ENCODE peak calls at places on chromosome 20, in nine cellular contexts. M is lower lobe of right lung, D is LNCaP clone FGC, Q is bronchial epithelial cell, O is left ventricle myocardium inferior, W is fibroblast of the aortic adventitia, T is cardiac muscle cell, H is fibroblast of lung, K is lung. R is an unnamed sample.

GRCh38 chr20:63974402-63975200 is 4.8 kb downstream of the SAMD10 start:
- DNase-seq in M (no peak), D (peak), Q (no peak), O (peak), W (peak), T (no peak), H (peak), K (peak), R (no peak)

GRCh38 chr20:1321654-1321939 is 7.3 kb downstream of the SDCBP2 start:
- DNase-seq in M (no peak), D (no peak), Q (no peak), O (no peak), W (no peak), T (no peak), H (no peak), K (no peak), R (no peak)

GRCh38 chr20:53738039-53738944 is 144.7 kb upstream of the ZNF217 start:
- DNase-seq in M (peak), D (peak), Q (peak), O (peak), W (no peak), T (peak), H (peak), K (peak), R (peak)

GRCh38 chr20:62936996-62937352 is 973 bp upstream of the GID8 start:
- DNase-seq in M (no peak), D (no peak), Q (peak), O (no peak), W (peak), T (no peak), H (peak), K (no peak), R (no peak)

GRCh38 chr20:51985753-51986152 is 183.4 kb upstream of the SALL4 start:
- DNase-seq in M (no peak), D (no peak), Q (no peak), O (no peak), W (no peak), T (no peak), H (no peak), K (no peak), R (no peak)

GRCh38 chr20:45840700-45841198 is 7.2 kb downstream of the SNX21 start:
- DNase-seq in M (no peak), D (no peak), Q (no peak), O (no peak), W (no peak), T (no peak), H (no peak), K (no peak), R (no peak)

GRCh38 chr20:1875169-1875554 is 20.0 kb upstream of the SIRPA start:
- DNase-seq in M (no peak), D (no peak), Q (no peak), O (no peak), W (no peak), T (no peak), H (no peak), K (no peak), R (no peak)

GRCh38 chr20:51616060-51616459 is 73.5 kb upstream of the NFATC2 start:
- DNase-seq in M (no peak), D (no peak), Q (no peak), O (no peak), W (no peak), T (no peak), H (no peak), K (no peak), R (no peak)

GRCh38 chr20:29878777-29879442 is 1378.6 kb upstream of the DEFB115 start:
- DNase-seq in M (peak), D (no peak), Q (no peak), O (no peak), W (no peak), T (no peak), H (no peak), K (no peak), R (no peak)

GRCh38 chr20:33685328-33686007 is 717 bp downstream of the E2F1 start:
- DNase-seq in M (no peak), D (no peak), Q (peak), O (no peak), W (no peak), T (no peak), H (no peak), K (no peak), R (no peak)

GRCh38 chr20:36085686-36086267 is 68.8 kb upstream of the EPB41L1 start:
- DNase-seq in M (peak), D (no peak), Q (peak), O (no peak), W (peak), T (no peak), H (peak), K (peak), R (no peak)

GRCh38 chr20:23147964-23148720 is 62.0 kb upstream of the CD93 start:
- DNase-seq in M (peak), D (no peak), Q (peak), O (no peak), W (peak), T (no peak), H (peak), K (peak), R (peak)

GRCh38 chr20:21702553-21703467 is 2.7 kb upstream of the PAX1 start:
- DNase-seq in M (no peak), D (no peak), Q (no peak), O (peak), W (peak), T (peak), H (peak), K (peak), R (peak)

GRCh38 chr20:53444386-53444785 is 149.3 kb downstream of the ZNF217 start:
- DNase-seq in M (no peak), D (no peak), Q (no peak), O (no peak), W (no peak), T (no peak), H (no peak), K (no peak), R (no peak)

GRCh38 chr20:43911066-43911465 is 3.6 kb upstream of the TOX2 start:
- DNase-seq in M (no peak), D (peak), Q (peak), O (no peak), W (peak), T (no peak), H (peak), K (peak), R (peak)

GRCh38 chr20:36572701-36573102 is 695 bp upstream of the TGIF2 start:
- DNase-seq in M (no peak), D (no peak), Q (peak), O (no peak), W (no peak), T (peak), H (peak), K (no peak), R (no peak)

GRCh38 chr20:8076505-8077498 is 55.3 kb upstream of the PLCB1 start:
- DNase-seq in M (no peak), D (no peak), Q (no peak), O (no peak), W (peak), T (no peak), H (no peak), K (no peak), R (no peak)

GRCh38 chr20:10670521-10671220 is 3.1 kb downstream of the JAG1 start:
- DNase-seq in M (no peak), D (no peak), Q (no peak), O (no peak), W (peak), T (peak), H (peak), K (no peak), R (no peak)

GRCh38 chr20:23622839-23623343 is 14.9 kb downstream of the CST3 start:
- DNase-seq in M (peak), D (no peak), Q (peak), O (peak), W (peak), T (no peak), H (peak), K (peak), R (peak)

GRCh38 chr20:33490023-33490933 is at the start of gene CBFA2T2:
- DNase-seq in M (peak), D (no peak), Q (peak), O (peak), W (peak), T (no peak), H (peak), K (no peak), R (peak)

GRCh38 chr20:2619961-2620595 is 32.4 kb upstream of the NOP56 start:
- DNase-seq in M (no peak), D (no peak), Q (peak), O (no peak), W (peak), T (no peak), H (peak), K (no peak), R (no peak)

GRCh38 chr20:51027396-51027795 is 4.5 kb upstream of the KCNG1 start:
- DNase-seq in M (no peak), D (no peak), Q (no peak), O (no peak), W (no peak), T (no peak), H (no peak), K (no peak), R (no peak)

GRCh38 chr20:7248392-7248992 is 481.0 kb downstream of the BMP2 start:
- DNase-seq in M (no peak), D (no peak), Q (no peak), O (no peak), W (peak), T (no peak), H (no peak), K (no peak), R (no peak)

GRCh38 chr20:19431308-19431685 is 218.9 kb downstream of the SLC24A3 start:
- DNase-seq in M (no peak), D (no peak), Q (no peak), O (no peak), W (no peak), T (no peak), H (no peak), K (no peak), R (no peak)

GRCh38 chr20:53642196-53643030 is 48.8 kb upstream of the ZNF217 start:
- DNase-seq in M (no peak), D (no peak), Q (peak), O (no peak), W (peak), T (peak), H (no peak), K (no peak), R (no peak)

GRCh38 chr20:3932277-3933073 is 43.3 kb downstream of the PANK2 start:
- DNase-seq in M (no peak), D (no peak), Q (no peak), O (no peak), W (peak), T (peak), H (peak), K (no peak), R (no peak)

GRCh38 chr20:63248835-63249591 is 5.2 kb downstream of the NKAIN4 start:
- DNase-seq in M (no peak), D (no peak), Q (no peak), O (no peak), W (no peak), T (no peak), H (no peak), K (no peak), R (no peak)

GRCh38 chr20:33165416-33166055 is 2.4 kb upstream of the BPIFA2 start:
- DNase-seq in M (no peak), D (no peak), Q (no peak), O (no peak), W (no peak), T (no peak), H (no peak), K (no peak), R (no peak)

GRCh38 chr20:35248641-35249475 is 22.4 kb downstream of the MMP24 start:
- DNase-seq in M (no peak), D (no peak), Q (no peak), O (no peak), W (no peak), T (no peak), H (no peak), K (no peak), R (no peak)

DNA sequence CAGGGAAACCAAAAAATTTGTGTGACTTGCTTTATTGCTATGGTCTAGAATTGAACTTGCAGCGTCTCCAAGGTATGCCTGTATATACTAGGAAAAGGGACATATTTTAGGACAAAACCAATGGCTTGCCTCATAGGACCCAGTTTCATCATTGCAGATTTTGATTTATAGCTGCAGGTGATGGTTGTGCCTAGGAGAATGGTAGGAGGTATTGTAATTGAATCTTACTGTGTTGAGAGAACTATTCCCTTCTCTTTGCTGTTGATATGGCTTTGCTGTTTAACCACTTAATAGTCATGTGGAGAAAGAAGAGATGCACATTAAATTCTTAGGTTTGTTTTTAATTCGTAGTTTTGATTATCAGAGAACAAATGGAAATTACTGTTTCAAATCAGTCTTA is 16.4 kb downstream of the DSTN start:
- DNase-seq in M (no peak), D (no peak), Q (no peak), O (no peak), W (no peak), T (no peak), H (no peak), K (no peak), R (no peak)
- H3K4me3 ChIP-seq in M (no peak), D (no peak), Q (no peak), O (no peak), W (no peak), T (no peak), H (no peak), K (no peak), R (no peak)

GRCh38 chr20:47373206-47373722 is 16.8 kb upstream of the ZMYND8 start:
- DNase-seq in M (no peak), D (no peak), Q (no peak), O (no peak), W (no peak), T (no peak), H (no peak), K (no peak), R (no peak)

GRCh38 chr20:47370850-47371782 is 14.6 kb upstream of the ZMYND8 start:
- DNase-seq in M (peak), D (no peak), Q (no peak), O (no peak), W (no peak), T (no peak), H (no peak), K (no peak), R (no peak)

GRCh38 chr20:47370214-47370613 is 13.7 kb upstream of the ZMYND8 start:
- DNase-seq in M (peak), D (no peak), Q (no peak), O (no peak), W (no peak), T (no peak), H (no peak), K (no peak), R (no peak)

GRCh38 chr20:47365023-47365764 is 8.7 kb upstream of the ZMYND8 start:
- DNase-seq in M (no peak), D (no peak), Q (no peak), O (no peak), W (no peak), T (no peak), H (no peak), K (no peak), R (no peak)

GRCh38 chr20:47368301-47368700 is 11.8 kb upstream of the ZMYND8 start:
- DNase-seq in M (no peak), D (no peak), Q (no peak), O (no peak), W (no peak), T (no peak), H (no peak), K (no peak), R (no peak)
- TF ChIP-seq CTCF in M (no peak), D (no peak), Q (no peak), O (no peak), W (no peak), T (no peak), H (no peak), K (no peak), R (no peak)

GRCh38 chr20:31719644-31720485 is 2.8 kb downstream of the BCL2L1 start:
- DNase-seq in M (no peak), D (peak), Q (peak), O (no peak), W (peak), T (no peak), H (no peak), K (peak), R (no peak)

GRCh38 chr20:31717478-31717946 is 5.2 kb downstream of the BCL2L1 start:
- DNase-seq in M (no peak), D (no peak), Q (no peak), O (no peak), W (no peak), T (no peak), H (no peak), K (no peak), R (no peak)

GRCh38 chr20:31720486-31721407 is 1.9 kb downstream of the BCL2L1 start:
- DNase-seq in M (no peak), D (no peak), Q (peak), O (no peak), W (no peak), T (no peak), H (no peak), K (no peak), R (no peak)

GRCh38 chr20:31716818-31717477 is 5.7 kb downstream of the BCL2L1 start:
- DNase-seq in M (no peak), D (no peak), Q (no peak), O (no peak), W (no peak), T (no peak), H (no peak), K (no peak), R (no peak)

GRCh38 chr20:31718952-31719643 is 3.6 kb downstream of the BCL2L1 start:
- DNase-seq in M (no peak), D (peak), Q (peak), O (no peak), W (no peak), T (no peak), H (no peak), K (peak), R (no peak)
- H3K4me3 ChIP-seq in M (peak), D (peak), Q (peak), O (peak), W (peak), T (no peak), H (peak), K (peak), R (no peak)

GRCh38 chr20:57877131-57877784 is 167.4 kb upstream of the PMEPA1 start:
- DNase-seq in M (no peak), D (no peak), Q (no peak), O (no peak), W (no peak), T (peak), H (no peak), K (no peak), R (no peak)
- TF ChIP-seq CTCF in M (no peak), D (no peak), Q (no peak), O (no peak), W (no peak), T (no peak), H (no peak), K (no peak), R (no peak)

GRCh38 chr20:38839563-38839962 is 34.1 kb downstream of the PPP1R16B start:
- DNase-seq in M (no peak), D (no peak), Q (no peak), O (no peak), W (no peak), T (no peak), H (no peak), K (no peak), R (no peak)

GRCh38 chr20:38840053-38840893 is 34.8 kb downstream of the PPP1R16B start:
- DNase-seq in M (no peak), D (no peak), Q (no peak), O (no peak), W (no peak), T (no peak), H (no peak), K (no peak), R (no peak)

GRCh38 chr20:38836991-38837390 is 31.5 kb downstream of the PPP1R16B start:
- DNase-seq in M (no peak), D (no peak), Q (no peak), O (no peak), W (no peak), T (no peak), H (no peak), K (no peak), R (no peak)

GRCh38 chr20:38835792-38836191 is 30.3 kb downstream of the PPP1R16B start:
- DNase-seq in M (no peak), D (no peak), Q (no peak), O (no peak), W (no peak), T (no peak), H (no peak), K (no peak), R (no peak)

DNA sequence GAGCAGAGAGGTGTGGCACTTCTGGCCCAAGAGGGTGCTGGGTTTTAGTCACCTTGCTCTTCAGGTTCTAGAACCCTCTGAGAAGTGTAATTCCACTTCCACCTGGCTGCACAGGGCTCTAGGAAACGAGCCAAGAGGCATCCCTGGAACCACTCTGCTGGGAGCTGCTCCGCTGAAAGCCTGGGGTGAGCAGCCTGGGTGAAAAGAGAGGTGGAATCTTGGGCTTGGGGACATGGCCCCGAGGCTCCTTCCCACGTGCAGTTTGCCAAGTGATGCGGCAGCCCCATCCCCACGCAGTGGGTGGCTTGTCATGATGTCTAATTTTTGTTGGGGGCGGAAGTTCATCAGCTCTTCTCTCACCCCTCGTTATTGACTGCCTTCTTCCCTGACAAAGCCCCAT is 32.8 kb downstream of the PPP1R16B start:
- DNase-seq in M (no peak), D (no peak), Q (no peak), O (no peak), W (no peak), T (no peak), H (no peak), K (no peak), R (no peak)
- H3K4me3 ChIP-seq in M (no peak), D (no peak), Q (no peak), O (no peak), W (no peak), T (no peak), H (no peak), K (no peak), R (no peak)

GRCh38 chr20:37903317-37904007 is 535 bp downstream of the VSTM2L start:
- DNase-seq in M (no peak), D (no peak), Q (no peak), O (no peak), W (no peak), T (no peak), H (no peak), K (no peak), R (no peak)
- TF ChIP-seq CTCF in M (peak), D (peak), Q (peak), O (peak), W (no peak), T (peak), H (no peak), K (no peak), R (peak)

GRCh38 chr20:15297059-15297875 is 959.9 kb upstream of the FLRT3 start:
- DNase-seq in M (no peak), D (peak), Q (peak), O (no peak), W (no peak), T (peak), H (no peak), K (peak), R (no peak)

GRCh38 chr20:15296422-15296821 is 959.0 kb upstream of the FLRT3 start:
- DNase-seq in M (no peak), D (peak), Q (no peak), O (no peak), W (no peak), T (no peak), H (no peak), K (no peak), R (no peak)
- H3K4me3 ChIP-seq in M (no peak), D (no peak), Q (no peak), O (no peak), W (no peak), T (no peak), H (no peak), K (no peak), R (no peak)

DNA sequence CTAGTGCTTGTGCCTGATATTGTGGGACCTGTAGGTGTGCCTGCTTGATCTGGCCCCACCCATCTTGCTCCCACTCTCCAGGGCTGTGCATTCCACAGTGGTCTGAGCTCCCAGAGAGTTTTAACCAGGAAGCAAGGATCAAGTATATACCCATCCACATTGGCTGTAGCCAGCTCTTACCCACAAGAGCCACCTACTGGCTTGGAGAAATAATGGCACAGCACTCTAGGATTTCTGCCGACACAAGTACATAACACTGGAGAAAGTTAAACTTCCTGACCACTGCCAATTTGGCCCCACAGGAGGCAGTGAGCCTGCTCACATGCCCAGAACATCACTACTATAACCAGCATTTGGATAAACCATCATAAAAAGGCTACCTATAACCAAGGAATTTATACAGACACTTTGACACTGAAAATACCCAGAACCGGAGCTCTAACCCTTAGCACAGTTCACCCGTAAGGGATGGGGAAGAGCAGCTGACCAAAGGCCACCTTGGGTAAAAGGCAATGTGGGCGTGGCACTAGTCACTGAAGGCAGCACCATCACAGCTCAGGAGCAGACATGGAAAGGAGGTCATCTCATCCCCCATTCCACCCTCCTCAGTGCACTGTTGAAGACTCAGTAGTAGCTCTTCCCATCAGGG is 440.4 kb downstream of the BTBD3 start:
- DNase-seq in M (no peak), D (no peak), Q (peak), O (no peak), W (peak), T (peak), H (no peak), K (no peak), R (no peak)
- TF ChIP-seq CTCF in M (no peak), D (peak), Q (peak), O (peak), W (peak), T (peak), H (no peak), K (no peak), R (no peak)

GRCh38 chr20:61251529-61252393 is at the start of gene CDH4:
- DNase-seq in M (no peak), D (no peak), Q (no peak), O (no peak), W (no peak), T (peak), H (peak), K (no peak), R (no peak)
- H3K4me3 ChIP-seq in M (peak), D (no peak), Q (peak), O (peak), W (peak), T (peak), H (peak), K (no peak), R (peak)